ENCODE peak calls at places on chromosomes 12 and 14, in five cellular contexts. One of them, this sample, is unnamed. For H3K27me3, the result is how much of the 10 kb centered on the place peaks cover.

GRCh38 chr12:131087991-131088700 is 134.4 kb downstream of the ADGRD1 start:
- DNase-seq in uterus: peak
- DNase-seq in pancreas: peak
- DNase-seq in CD4-positive, alpha-beta T cell: no peak
- DNase-seq in adipocyte: no peak
- DNase-seq in this sample: peak

GRCh38 chr12:47903151-47903611 is 1.6 kb downstream of the VDR start:
- DNase-seq in CD4-positive, alpha-beta T cell: no peak
- DNase-seq in uterus: no peak
- DNase-seq in pancreas: no peak
- DNase-seq in adipocyte: peak
- DNase-seq in this sample: no peak

GRCh38 chr14:73258845-73259611 is 21.7 kb downstream of the PAPLN start:
- DNase-seq in CD4-positive, alpha-beta T cell: no peak
- DNase-seq in adipocyte: no peak
- DNase-seq in pancreas: peak
- DNase-seq in uterus: no peak
- DNase-seq in this sample: peak

GRCh38 chr12:13170892-13171490 is 25.5 kb upstream of the EMP1 start:
- DNase-seq in adipocyte: no peak
- DNase-seq in CD4-positive, alpha-beta T cell: no peak
- DNase-seq in pancreas: no peak
- DNase-seq in uterus: no peak
- DNase-seq in this sample: no peak

GRCh38 chr14:57199911-57200310 is 68.8 kb downstream of the EXOC5 start:
- DNase-seq in CD4-positive, alpha-beta T cell: no peak
- DNase-seq in uterus: no peak
- DNase-seq in pancreas: no peak
- DNase-seq in adipocyte: peak
- DNase-seq in this sample: no peak

GRCh38 chr12:85280984-85281946 is 1.2 kb downstream of the ALX1 start:
- DNase-seq in adipocyte: peak
- DNase-seq in pancreas: no peak
- DNase-seq in CD4-positive, alpha-beta T cell: no peak
- DNase-seq in uterus: no peak
- DNase-seq in this sample: no peak

GRCh38 chr12:49515266-49515665 is 23.6 kb upstream of the KCNH3 start:
- DNase-seq in CD4-positive, alpha-beta T cell: no peak
- DNase-seq in pancreas: no peak
- DNase-seq in uterus: no peak
- DNase-seq in adipocyte: peak
- DNase-seq in this sample: no peak

GRCh38 chr14:101589486-101590015 is 28.3 kb downstream of the DIO3 start:
- DNase-seq in uterus: no peak
- DNase-seq in adipocyte: no peak
- DNase-seq in pancreas: no peak
- DNase-seq in CD4-positive, alpha-beta T cell: no peak
- DNase-seq in this sample: no peak

GRCh38 chr14:52043690-52044089 is 25.2 kb downstream of the NID2 start:
- DNase-seq in uterus: no peak
- DNase-seq in CD4-positive, alpha-beta T cell: no peak
- DNase-seq in pancreas: no peak
- DNase-seq in adipocyte: peak
- DNase-seq in this sample: peak

GRCh38 chr14:75985618-75986438 is at the start of gene IFT43:
- DNase-seq in uterus: peak
- DNase-seq in CD4-positive, alpha-beta T cell: peak
- DNase-seq in adipocyte: peak
- DNase-seq in pancreas: peak
- DNase-seq in this sample: peak

GRCh38 chr14:71339650-71340415 is 432.6 kb downstream of the PCNX1 start:
- DNase-seq in uterus: no peak
- DNase-seq in adipocyte: no peak
- DNase-seq in pancreas: no peak
- DNase-seq in CD4-positive, alpha-beta T cell: no peak
- DNase-seq in this sample: no peak

GRCh38 chr12:114443607-114444421 is 37.9 kb upstream of the TBX5 start:
- DNase-seq in adipocyte: no peak
- DNase-seq in pancreas: no peak
- DNase-seq in uterus: no peak
- DNase-seq in CD4-positive, alpha-beta T cell: no peak
- DNase-seq in this sample: no peak

GRCh38 chr12:63068857-63069442 is 82.1 kb downstream of the AVPR1A start:
- DNase-seq in CD4-positive, alpha-beta T cell: no peak
- DNase-seq in pancreas: no peak
- DNase-seq in adipocyte: peak
- DNase-seq in uterus: peak
- DNase-seq in this sample: no peak

GRCh38 chr12:46891306-46891705 is 65.5 kb upstream of the SLC38A4 start:
- DNase-seq in CD4-positive, alpha-beta T cell: no peak
- DNase-seq in uterus: no peak
- DNase-seq in pancreas: no peak
- DNase-seq in adipocyte: peak
- DNase-seq in this sample: no peak

GRCh38 chr12:989751-990278 is 1.2 kb upstream of the ERC1 start:
- DNase-seq in uterus: peak
- DNase-seq in adipocyte: peak
- DNase-seq in CD4-positive, alpha-beta T cell: no peak
- DNase-seq in pancreas: no peak
- DNase-seq in this sample: no peak

GRCh38 chr12:6647083-6647604 is at the start of gene ACRBP:
- DNase-seq in pancreas: peak
- DNase-seq in CD4-positive, alpha-beta T cell: no peak
- DNase-seq in adipocyte: peak
- DNase-seq in uterus: peak
- DNase-seq in this sample: peak

GRCh38 chr12:69502342-69503081 is 32.3 kb downstream of the FRS2 start:
- DNase-seq in CD4-positive, alpha-beta T cell: no peak
- DNase-seq in pancreas: no peak
- DNase-seq in adipocyte: peak
- DNase-seq in uterus: no peak
- DNase-seq in this sample: no peak

GRCh38 chr14:101844219-101844618 is 82.7 kb downstream of the PPP2R5C start:
- DNase-seq in CD4-positive, alpha-beta T cell: no peak
- DNase-seq in pancreas: no peak
- DNase-seq in adipocyte: no peak
- DNase-seq in uterus: no peak
- DNase-seq in this sample: peak

GRCh38 chr14:86404425-86404824 is 874.5 kb downstream of the FLRT2 start:
- DNase-seq in uterus: no peak
- DNase-seq in adipocyte: peak
- DNase-seq in pancreas: no peak
- DNase-seq in CD4-positive, alpha-beta T cell: no peak
- DNase-seq in this sample: no peak

GRCh38 chr14:99271951-99272668 is at the start of gene BCL11B:
- DNase-seq in uterus: no peak
- DNase-seq in adipocyte: peak
- DNase-seq in CD4-positive, alpha-beta T cell: peak
- DNase-seq in pancreas: no peak
- DNase-seq in this sample: peak

GRCh38 chr14:99271288-99271941 is 582 bp downstream of the BCL11B start:
- DNase-seq in uterus: no peak
- DNase-seq in adipocyte: no peak
- DNase-seq in CD4-positive, alpha-beta T cell: no peak
- DNase-seq in pancreas: no peak
- DNase-seq in this sample: no peak

GRCh38 chr14:99272669-99273024 is 650 bp upstream of the BCL11B start:
- DNase-seq in uterus: no peak
- DNase-seq in adipocyte: no peak
- DNase-seq in pancreas: no peak
- DNase-seq in CD4-positive, alpha-beta T cell: no peak
- DNase-seq in this sample: no peak

GRCh38 chr14:99268776-99269510 is 3.1 kb downstream of the BCL11B start:
- DNase-seq in CD4-positive, alpha-beta T cell: no peak
- DNase-seq in uterus: no peak
- DNase-seq in pancreas: no peak
- DNase-seq in adipocyte: no peak
- DNase-seq in this sample: peak

GRCh38 chr14:99270491-99271287 is 1.3 kb downstream of the BCL11B start:
- DNase-seq in uterus: no peak
- DNase-seq in pancreas: no peak
- DNase-seq in CD4-positive, alpha-beta T cell: no peak
- DNase-seq in adipocyte: peak
- DNase-seq in this sample: no peak
- H3K27me3 ChIP-seq in uterus: under half
- H3K27me3 ChIP-seq in pancreas: under half
- H3K27me3 ChIP-seq in CD4-positive, alpha-beta T cell: under half
- H3K27me3 ChIP-seq in adipocyte: under half
- H3K27me3 ChIP-seq in this sample: under half

DNA sequence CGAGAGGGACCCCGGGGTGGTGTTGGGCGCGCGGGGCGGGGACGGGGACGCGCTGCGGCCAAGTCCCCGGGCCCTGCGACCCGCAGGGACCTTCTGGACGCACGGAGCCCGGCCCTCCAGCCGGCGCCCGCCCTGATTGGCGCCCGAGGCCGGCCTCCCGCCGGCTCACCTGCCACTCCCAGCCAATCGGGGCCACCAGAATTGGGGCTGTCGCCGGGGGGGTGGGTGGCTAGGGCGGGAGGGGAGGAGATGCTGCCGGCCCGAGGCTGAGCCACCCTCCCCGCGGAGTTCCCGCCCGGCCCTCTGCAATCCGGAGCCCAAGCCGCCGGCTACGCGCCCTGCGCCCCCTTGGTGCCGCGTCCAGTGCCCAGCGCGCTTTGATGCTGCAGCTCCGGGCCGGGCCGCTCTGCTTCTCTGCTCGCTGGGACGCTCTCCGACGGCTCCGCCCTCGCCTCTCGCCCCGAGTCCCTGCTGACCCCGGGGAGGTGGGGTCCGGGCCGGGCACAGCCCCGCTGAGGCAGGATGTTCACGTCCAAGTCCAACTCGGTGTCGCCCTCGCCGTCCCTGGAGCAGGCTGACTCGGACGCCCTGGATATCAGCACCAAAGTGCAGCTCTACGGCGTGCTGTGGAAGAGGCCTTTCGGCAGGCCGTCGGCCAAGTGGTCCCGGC is at the start of gene PLEKHD1:
- DNase-seq in pancreas: peak
- DNase-seq in CD4-positive, alpha-beta T cell: no peak
- DNase-seq in adipocyte: no peak
- DNase-seq in uterus: no peak
- DNase-seq in this sample: no peak
- H3K27me3 ChIP-seq in pancreas: under half
- H3K27me3 ChIP-seq in CD4-positive, alpha-beta T cell: half or more
- H3K27me3 ChIP-seq in adipocyte: half or more
- H3K27me3 ChIP-seq in uterus: under half
- H3K27me3 ChIP-seq in this sample: under half

GRCh38 chr14:39289523-39289922 is 55.8 kb downstream of the MIA2 start:
- DNase-seq in CD4-positive, alpha-beta T cell: no peak
- DNase-seq in pancreas: no peak
- DNase-seq in uterus: no peak
- DNase-seq in adipocyte: no peak
- DNase-seq in this sample: no peak
- H3K27me3 ChIP-seq in CD4-positive, alpha-beta T cell: under half
- H3K27me3 ChIP-seq in pancreas: under half
- H3K27me3 ChIP-seq in uterus: under half
- H3K27me3 ChIP-seq in adipocyte: under half
- H3K27me3 ChIP-seq in this sample: under half

DNA sequence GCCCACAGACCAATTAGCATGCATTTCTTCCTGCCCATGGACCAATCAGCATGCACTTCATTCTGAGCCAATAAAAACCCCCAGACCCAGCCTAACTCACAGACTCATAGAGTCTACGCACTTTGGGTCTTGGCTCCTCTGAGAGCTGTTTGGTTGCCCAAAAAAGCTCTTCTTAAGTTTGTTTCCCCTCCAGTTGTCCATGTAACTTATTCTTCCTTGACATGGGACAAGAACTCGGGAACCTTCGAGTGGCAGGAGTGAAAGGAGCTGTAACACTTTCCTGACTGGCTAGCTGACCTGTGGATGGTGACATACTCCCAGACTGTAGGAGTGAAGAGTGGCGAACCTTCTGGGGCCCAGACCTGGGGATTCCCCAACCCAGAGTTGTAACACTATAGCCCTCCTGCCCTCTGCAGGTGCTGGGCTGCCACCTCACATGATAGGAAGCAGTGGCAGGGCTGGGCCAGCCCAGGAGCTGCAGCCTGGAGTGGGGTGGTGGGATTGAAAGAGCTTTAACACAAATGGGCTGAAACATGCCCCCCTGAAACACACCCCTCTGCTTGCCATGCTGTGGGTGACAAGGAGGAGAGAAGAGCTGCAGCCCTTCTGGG is 4.4 kb upstream of the BTBD7 start:
- DNase-seq in CD4-positive, alpha-beta T cell: no peak
- DNase-seq in pancreas: no peak
- DNase-seq in adipocyte: no peak
- DNase-seq in uterus: no peak
- DNase-seq in this sample: no peak
- H3K27me3 ChIP-seq in CD4-positive, alpha-beta T cell: under half
- H3K27me3 ChIP-seq in pancreas: under half
- H3K27me3 ChIP-seq in adipocyte: under half
- H3K27me3 ChIP-seq in uterus: under half
- H3K27me3 ChIP-seq in this sample: under half

DNA sequence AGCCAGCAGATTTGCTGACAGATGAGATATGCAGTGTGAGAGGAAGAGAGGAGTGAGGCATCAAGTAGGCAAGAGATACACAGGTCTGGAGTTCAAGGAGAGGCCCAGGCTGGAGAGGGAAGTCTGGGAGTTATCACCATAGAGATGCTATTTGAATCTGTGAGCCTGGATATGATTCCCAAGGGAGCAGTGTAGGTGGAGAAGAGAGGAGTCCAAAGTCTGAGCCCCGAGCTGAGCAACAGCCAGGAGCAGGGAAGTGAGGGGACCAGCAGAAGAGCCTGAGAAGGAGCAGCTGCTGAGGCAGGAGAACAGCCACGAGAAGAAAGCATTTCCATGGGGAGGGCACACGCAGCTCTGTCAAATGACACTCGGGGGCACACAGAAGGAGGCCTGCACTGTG is 20.2 kb upstream of the NXPH4 start:
- DNase-seq in adipocyte: no peak
- DNase-seq in uterus: no peak
- DNase-seq in CD4-positive, alpha-beta T cell: no peak
- DNase-seq in pancreas: no peak
- DNase-seq in this sample: no peak
- H3K27me3 ChIP-seq in adipocyte: under half
- H3K27me3 ChIP-seq in uterus: under half
- H3K27me3 ChIP-seq in CD4-positive, alpha-beta T cell: under half
- H3K27me3 ChIP-seq in pancreas: under half
- H3K27me3 ChIP-seq in this sample: under half

GRCh38 chr12:2640709-2641108 is 154.1 kb upstream of the FKBP4 start:
- DNase-seq in adipocyte: peak
- DNase-seq in pancreas: peak
- DNase-seq in uterus: peak
- DNase-seq in CD4-positive, alpha-beta T cell: no peak
- DNase-seq in this sample: no peak

GRCh38 chr12:2641761-2642160 is 153.0 kb upstream of the FKBP4 start:
- DNase-seq in uterus: peak
- DNase-seq in adipocyte: no peak
- DNase-seq in CD4-positive, alpha-beta T cell: no peak
- DNase-seq in pancreas: no peak
- DNase-seq in this sample: peak

GRCh38 chr12:2642176-2642892 is 152.4 kb upstream of the FKBP4 start:
- DNase-seq in uterus: peak
- DNase-seq in adipocyte: no peak
- DNase-seq in pancreas: no peak
- DNase-seq in CD4-positive, alpha-beta T cell: no peak
- DNase-seq in this sample: peak

GRCh38 chr12:2640281-2640680 is 154.5 kb upstream of the FKBP4 start:
- DNase-seq in uterus: peak
- DNase-seq in adipocyte: peak
- DNase-seq in CD4-positive, alpha-beta T cell: no peak
- DNase-seq in pancreas: no peak
- DNase-seq in this sample: peak

GRCh38 chr12:2641209-2641608 is 153.6 kb upstream of the FKBP4 start:
- DNase-seq in CD4-positive, alpha-beta T cell: no peak
- DNase-seq in adipocyte: peak
- DNase-seq in pancreas: no peak
- DNase-seq in uterus: peak
- DNase-seq in this sample: peak
- H3K27me3 ChIP-seq in CD4-positive, alpha-beta T cell: under half
- H3K27me3 ChIP-seq in adipocyte: under half
- H3K27me3 ChIP-seq in pancreas: under half
- H3K27me3 ChIP-seq in uterus: under half
- H3K27me3 ChIP-seq in this sample: under half

This sample was measured in Peyer's patch.